ENCODE peak calls at places on chromosomes 13 and 19, in eight cellular contexts. S, Z, E, R, Y, G, Q and A are unnamed samples.

GRCh38 chr13:111940892-111941291 is 126.1 kb upstream of the SOX1 start:
- DNase-seq in E (no peak), S (no peak), Z (peak; percentile 16), Q (no peak), Y (no peak), G (no peak), R (no peak), A (no peak)

GRCh38 chr19:45515807-45516401 is 8.6 kb downstream of the VASP start:
- DNase-seq in R (peak; percentile 31), S (no peak), Y (peak; percentile 76), Q (no peak), Z (no peak), G (no peak), E (no peak), A (no peak)

GRCh38 chr13:91154954-91155353 is 192.5 kb upstream of the MIR17HG start:
- DNase-seq in E (no peak), Z (no peak), Y (no peak), S (no peak), Q (no peak), G (no peak), R (no peak), A (no peak)

GRCh38 chr19:48487944-48488343 is 18.8 kb downstream of the CYTH2 start:
- DNase-seq in Z (no peak), R (no peak), E (no peak), S (peak; percentile 65), Y (peak; percentile 80), Q (peak; percentile 86), G (peak; percentile 74), A (no peak)

GRCh38 chr13:60538566-60538965 is 141.5 kb downstream of the TDRD3 start:
- DNase-seq in Y (no peak), G (no peak), Q (no peak), R (no peak), E (no peak), Z (no peak), S (no peak), A (no peak)

GRCh38 chr19:49338691-49339363 is 3.6 kb downstream of the CD37 start:
- DNase-seq in Z (peak; percentile 85), S (peak; percentile 19), Q (no peak), G (peak; percentile 84), E (peak; percentile 88), R (peak; percentile 46), Y (peak; percentile 96), A (peak; percentile 92)

GRCh38 chr13:38415233-38415632 is 65.6 kb downstream of the UFM1 start:
- DNase-seq in E (no peak), Q (no peak), R (peak; percentile 40), Y (no peak), Z (no peak), S (no peak), G (no peak), A (no peak)

GRCh38 chr19:49581007-49581508 is at the start of gene PRRG2:
- DNase-seq in R (no peak), G (no peak), S (no peak), Z (no peak), Q (no peak), E (no peak), Y (peak; percentile 78), A (no peak)

GRCh38 chr19:18523841-18524240 is 2.0 kb upstream of the ELL start:
- DNase-seq in R (no peak), Y (no peak), Q (no peak), Z (no peak), E (no peak), G (no peak), S (no peak), A (no peak)

GRCh38 chr19:37954421-37954874 is 47.4 kb downstream of the SIPA1L3 start:
- DNase-seq in Y (no peak), Q (no peak), Z (no peak), G (no peak), R (no peak), S (no peak), E (no peak), A (no peak)

GRCh38 chr19:16915734-16916133 is 26.9 kb downstream of the F2RL3 start:
- DNase-seq in E (no peak), S (no peak), Z (no peak), R (no peak), Y (no peak), G (no peak), Q (no peak), A (no peak)

GRCh38 chr19:3397266-3398022 is 31.1 kb downstream of the NFIC start:
- DNase-seq in Y (peak; percentile 57), Z (no peak), S (peak; percentile 32), E (no peak), G (no peak), Q (no peak), R (no peak), A (no peak)

GRCh38 chr13:27961227-27962085 is 7.7 kb downstream of the CDX2 start:
- DNase-seq in S (no peak), Y (peak; percentile 37), Q (no peak), G (no peak), Z (peak; percentile 31), E (no peak), R (no peak), A (no peak)

GRCh38 chr13:49810825-49811526 is 18.5 kb upstream of the KPNA3 start:
- DNase-seq in E (no peak), Q (peak; percentile 75), R (no peak), G (no peak), Z (no peak), Y (no peak), S (peak; percentile 55), A (no peak)

GRCh38 chr13:52599853-52600603 is 42.2 kb upstream of the HNRNPA1L2 start:
- DNase-seq in R (peak; percentile 11), Q (no peak), G (no peak), E (peak; percentile 54), S (peak; percentile 26), Z (no peak), Y (peak; percentile 36), A (no peak)

GRCh38 chr19:13718733-13719132 is 45.6 kb upstream of the MRI1 start:
- DNase-seq in Z (no peak), Q (peak; percentile 75), E (no peak), R (no peak), G (no peak), S (peak; percentile 83), Y (peak; percentile 31), A (no peak)

GRCh38 chr19:3186891-3187661 is 1.3 kb downstream of the NCLN start:
- DNase-seq in R (no peak), Y (no peak), Q (no peak), Z (no peak), S (no peak), E (no peak), G (no peak), A (no peak)

GRCh38 chr19:1417681-1418493 is 10.5 kb downstream of the DAZAP1 start:
- DNase-seq in E (no peak), R (no peak), G (no peak), Y (no peak), Z (no peak), S (no peak), Q (no peak), A (no peak)

GRCh38 chr13:111060237-111060919 is 54.7 kb upstream of the ARHGEF7 start:
- DNase-seq in Q (no peak), G (no peak), Z (no peak), R (no peak), E (no peak), Y (no peak), S (no peak), A (peak; percentile 53)

DNA sequence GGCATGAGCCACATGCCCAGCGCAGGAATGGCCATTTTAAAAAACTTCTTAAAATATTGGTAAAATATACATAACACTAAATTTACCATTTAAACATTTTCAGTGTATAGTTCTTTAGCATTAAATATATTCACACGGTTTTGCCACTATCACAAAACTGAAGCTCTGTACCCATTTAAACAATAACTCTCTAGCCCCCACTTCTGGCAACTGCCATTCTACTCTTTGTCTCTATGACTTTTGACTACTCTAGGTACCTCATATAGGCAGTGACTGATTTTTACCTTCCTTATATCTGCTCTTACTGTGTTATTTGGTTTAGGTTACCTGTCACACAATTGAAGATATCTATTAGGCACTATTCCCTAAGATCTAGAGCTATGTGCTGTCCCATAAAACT is 2.3 kb upstream of the KBTBD7 start:
- DNase-seq in G (no peak), E (no peak), S (no peak), Q (no peak), Z (no peak), Y (no peak), R (peak; percentile 17), A (no peak)
- TF ChIP-seq CTCF in G (no peak), E (no peak), S (peak; percentile 44), Q (peak; percentile 22), Z (no peak), Y (no peak), R (no peak), A (no peak)

DNA sequence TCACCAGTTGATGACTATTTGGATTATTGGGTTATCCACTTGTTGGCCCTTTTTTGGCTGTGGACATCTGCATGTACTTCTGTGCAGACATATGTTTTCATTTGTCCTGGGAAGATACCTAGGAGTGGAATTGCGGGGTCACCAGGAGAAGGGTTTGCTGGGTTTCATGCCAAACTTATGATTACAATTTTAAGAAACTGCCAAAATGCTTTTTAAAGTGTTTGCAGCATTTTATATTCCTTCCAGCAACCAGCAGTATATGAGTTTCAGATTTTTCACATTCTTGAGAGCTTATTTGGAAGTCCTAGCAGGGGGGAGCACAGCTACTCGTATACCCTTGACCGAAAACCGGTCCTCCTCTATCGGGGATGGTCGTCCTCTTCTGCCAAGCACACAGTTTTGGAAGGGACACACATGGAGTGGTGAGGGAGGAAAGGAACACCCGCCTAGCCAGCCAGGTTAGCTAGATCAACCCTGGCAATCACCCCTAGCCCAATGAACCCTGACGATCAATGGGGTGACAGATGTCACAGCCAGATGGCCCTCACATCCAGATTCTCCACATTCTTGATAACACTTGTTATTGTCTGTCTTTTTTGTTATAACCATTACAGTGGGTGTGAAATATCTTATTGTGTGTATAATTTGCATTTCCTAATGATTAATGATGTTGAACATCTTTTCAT is 26.7 kb upstream of the RNF113B start:
- DNase-seq in Y (no peak), Z (no peak), E (no peak), R (no peak), G (no peak), Q (no peak), S (no peak), A (no peak)
- TF ChIP-seq CTCF in Y (no peak), Z (no peak), E (no peak), R (no peak), G (no peak), Q (no peak), S (no peak), A (no peak)

DNA sequence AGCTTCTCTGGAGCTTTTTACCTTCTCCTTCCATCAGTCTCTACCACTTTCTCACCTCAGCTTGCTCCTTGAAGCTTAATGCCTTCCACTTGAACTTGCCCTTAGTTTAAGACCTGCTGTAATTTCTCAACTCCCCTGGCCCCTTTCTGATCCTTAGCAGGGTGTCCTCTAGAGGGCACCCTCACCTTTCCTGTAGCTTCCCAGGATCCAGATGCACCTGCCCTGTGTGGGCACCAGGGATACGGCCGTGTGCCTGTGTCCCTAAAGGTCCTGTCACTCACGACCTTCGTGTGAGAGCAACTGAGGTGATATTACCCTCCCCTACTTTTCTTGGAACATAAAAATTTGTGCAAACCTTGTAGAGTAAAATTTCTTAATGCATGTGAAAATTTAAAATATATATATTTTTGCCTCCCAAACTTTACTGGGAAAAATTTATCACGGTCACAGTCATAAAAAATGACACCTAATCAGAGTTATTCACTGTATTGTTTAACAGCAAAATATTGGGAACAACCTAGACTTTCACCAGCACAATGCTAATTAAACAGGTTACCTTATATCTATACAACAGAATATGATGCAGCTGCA is 46.4 kb downstream of the PSG3 start:
- DNase-seq in Q (peak; percentile 30), E (no peak), G (no peak), R (peak; percentile 26), Z (no peak), S (peak; percentile 32), Y (no peak), A (no peak)
- TF ChIP-seq CTCF in Q (peak; percentile 91), E (no peak), G (no peak), R (peak; percentile 45), Z (no peak), S (peak; percentile 62), Y (peak; percentile 14), A (peak; percentile 39)

GRCh38 chr19:54648129-54648528 is 14.7 kb upstream of the LILRB4 start:
- DNase-seq in S (no peak), E (no peak), G (no peak), Y (no peak), R (no peak), Q (no peak), Z (no peak), A (no peak)
- TF ChIP-seq CTCF in S (no peak), E (no peak), G (no peak), Y (no peak), R (no peak), Q (no peak), Z (no peak), A (no peak)